ENCODE peak calls at places on chromosomes 13 and 19, in eight cellular contexts. M, H, Z, G, Y, L, E and C are unnamed samples.

GRCh38 chr19:35729021-35729420 is 11.2 kb downstream of the KMT2B start:
- DNase-seq in M (no peak), H (no peak), Z (no peak), G (no peak), Y (no peak), L (no peak), E (no peak), C (no peak)

GRCh38 chr19:10551698-10552301 is 8.1 kb downstream of the ATG4D start:
- DNase-seq in M (no peak), H (no peak), Z (no peak), G (peak), Y (peak), L (no peak), E (peak), C (peak)

GRCh38 chr19:47226426-47227346 is 4.3 kb downstream of the BBC3 start:
- DNase-seq in M (peak), H (peak), Z (peak), G (peak), Y (peak), L (peak), E (peak), C (peak)

GRCh38 chr13:60009300-60010248 is 154.2 kb downstream of the DIAPH3 start:
- DNase-seq in M (peak), H (peak), Z (no peak), G (no peak), Y (no peak), L (no peak), E (peak), C (no peak)

GRCh38 chr19:16216744-16217670 is 19.3 kb downstream of the AP1M1 start:
- DNase-seq in M (no peak), H (no peak), Z (no peak), G (no peak), Y (no peak), L (no peak), E (no peak), C (no peak)

GRCh38 chr13:99892189-99892588 is 79.4 kb downstream of the ZIC5 start:
- DNase-seq in M (no peak), H (no peak), Z (no peak), G (no peak), Y (peak), L (no peak), E (no peak), C (no peak)

GRCh38 chr19:55188620-55189019 is 8.5 kb upstream of the SYT5 start:
- DNase-seq in M (no peak), H (no peak), Z (no peak), G (no peak), Y (no peak), L (no peak), E (no peak), C (no peak)

GRCh38 chr13:110937511-110938303 is 22.8 kb upstream of the ANKRD10 start:
- DNase-seq in M (no peak), H (no peak), Z (no peak), G (no peak), Y (no peak), L (no peak), E (no peak), C (no peak)

GRCh38 chr19:51166846-51167490 is 24.9 kb downstream of the SIGLEC7 start:
- DNase-seq in M (peak), H (no peak), Z (no peak), G (no peak), Y (no peak), L (no peak), E (no peak), C (no peak)

GRCh38 chr19:48030073-48030472 is 13.8 kb downstream of the CABP5 start:
- DNase-seq in M (no peak), H (no peak), Z (no peak), G (no peak), Y (no peak), L (no peak), E (no peak), C (no peak)

GRCh38 chr19:51887522-51888498 is at the start of gene ZNF577:
- DNase-seq in M (peak), H (peak), Z (peak), G (peak), Y (peak), L (peak), E (peak), C (peak)

GRCh38 chr19:47351545-47351944 is 2.4 kb downstream of the DHX34 start:
- DNase-seq in M (no peak), H (no peak), Z (no peak), G (peak), Y (peak), L (peak), E (no peak), C (peak)

GRCh38 chr19:3813473-3814392 is 27.6 kb upstream of the MATK start:
- DNase-seq in M (no peak), H (no peak), Z (no peak), G (no peak), Y (no peak), L (no peak), E (no peak), C (no peak)

GRCh38 chr19:46862974-46863632 is 2.3 kb downstream of the ARHGAP35 start:
- DNase-seq in M (no peak), H (no peak), Z (no peak), G (peak), Y (peak), L (peak), E (no peak), C (no peak)

GRCh38 chr13:33176526-33176925 is 109.0 kb downstream of the STARD13 start:
- DNase-seq in M (no peak), H (no peak), Z (no peak), G (peak), Y (no peak), L (no peak), E (no peak), C (peak)

GRCh38 chr13:33172911-33173310 is 112.6 kb downstream of the STARD13 start:
- DNase-seq in M (no peak), H (no peak), Z (no peak), G (peak), Y (no peak), L (no peak), E (no peak), C (peak)

GRCh38 chr13:33175991-33176390 is 109.6 kb downstream of the STARD13 start:
- DNase-seq in M (no peak), H (no peak), Z (no peak), G (no peak), Y (no peak), L (no peak), E (no peak), C (no peak)

GRCh38 chr13:33174980-33175379 is 110.6 kb downstream of the STARD13 start:
- DNase-seq in M (no peak), H (no peak), Z (no peak), G (peak), Y (no peak), L (no peak), E (no peak), C (peak)

DNA sequence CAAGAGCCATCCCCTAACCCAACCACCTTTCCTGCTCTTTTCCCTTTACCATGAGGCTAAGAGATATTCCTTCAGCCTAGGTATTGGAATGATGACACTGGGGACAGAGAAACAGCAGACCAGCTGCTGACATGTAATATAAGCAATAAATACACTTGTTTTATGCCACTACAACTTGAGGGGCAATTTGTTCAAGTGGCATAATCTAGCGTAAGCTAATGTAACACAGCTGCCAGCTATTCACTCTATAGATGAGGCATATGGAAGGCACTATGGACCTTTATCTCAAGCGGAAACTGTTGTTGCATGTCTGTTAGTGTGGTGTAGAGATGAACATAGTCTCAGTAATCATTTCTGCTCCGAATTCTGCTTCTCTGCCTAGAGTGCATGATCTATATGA is 111.1 kb downstream of the STARD13 start:
- DNase-seq in M (no peak), H (no peak), Z (no peak), G (no peak), Y (no peak), L (no peak), E (no peak), C (no peak)
- H3K4me3 ChIP-seq in M (no peak), H (no peak), Z (no peak), G (no peak), Y (no peak), L (no peak), E (no peak), C (no peak)

DNA sequence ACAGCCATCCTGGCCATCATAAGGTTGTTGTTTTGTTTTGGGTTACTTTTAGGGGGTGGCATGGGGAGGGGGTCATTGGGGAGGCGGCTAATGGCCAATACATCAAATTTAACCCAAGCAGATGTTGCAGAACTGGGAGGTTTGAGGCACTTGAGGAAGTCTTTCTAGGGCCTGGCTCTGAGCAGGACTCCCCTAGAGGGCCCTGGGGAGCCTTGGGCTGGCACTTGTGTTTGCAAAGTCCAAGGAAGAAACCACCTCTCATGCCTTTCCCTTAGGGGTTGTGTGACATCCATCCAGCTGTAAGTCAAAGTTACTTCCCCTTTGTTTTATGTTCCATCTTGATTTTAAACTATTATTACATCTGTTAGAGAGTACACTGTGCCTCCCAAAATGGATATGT is 160.0 kb downstream of the KATNAL1 start:
- DNase-seq in M (no peak), H (no peak), Z (no peak), G (no peak), Y (no peak), L (no peak), E (no peak), C (no peak)
- TF ChIP-seq CTCF in M (no peak), H (no peak), Z (no peak), G (no peak), Y (no peak), L (no peak), E (no peak), C (no peak)

GRCh38 chr13:27593267-27593666 is 27.1 kb downstream of the LNX2 start:
- DNase-seq in M (no peak), H (no peak), Z (no peak), G (no peak), Y (no peak), L (no peak), E (no peak), C (no peak)
- H3K4me3 ChIP-seq in M (no peak), H (no peak), Z (no peak), G (no peak), Y (no peak), L (no peak), E (no peak), C (no peak)

GRCh38 chr19:45164577-45165335 is 4.0 kb upstream of the NKPD1 start:
- DNase-seq in M (no peak), H (peak), Z (peak), G (peak), Y (peak), L (peak), E (peak), C (peak)
- TF ChIP-seq CTCF in M (no peak), H (no peak), Z (no peak), G (no peak), Y (no peak), L (no peak), E (no peak), C (no peak)

GRCh38 chr19:39126312-39126561 is 651 bp downstream of the PAK4 start:
- DNase-seq in M (no peak), H (no peak), Z (no peak), G (no peak), Y (no peak), L (no peak), E (no peak), C (no peak)
- H3K4me3 ChIP-seq in M (peak), H (peak), Z (peak), G (peak), Y (peak), L (peak), E (peak), C (peak)